ENCODE peak calls at places on chromosomes 6 and 20, in nine cellular contexts. B is cardiac muscle cell; F is stimulated activated CD8-positive, alpha-beta memory T cell treated with anti-CD3 and anti-CD28 coated beads, Interleukin-2, amount 100 ng/mL, for 1 hour; M is epithelial cell of proximal tubule; J is stimulated activated CD4-positive, alpha-beta T cell treated with anti-CD3 and anti-CD28 coated beads, TNF-alpha, amount 100 ng/mL, for 1 hour; L is sciatic nerve; P is fibroblast of the conjunctiva; R is ACHN; K is GM12864. H is an unnamed sample.

GRCh38 chr20:57952136-57952535 is 242.3 kb upstream of the PMEPA1 start:
- DNase-seq in M (no peak), B (no peak), J (no peak), P (no peak), R (no peak), K (no peak), L (no peak), F (no peak), H (no peak)

GRCh38 chr6:29521006-29521680 is 33.4 kb upstream of the MAS1L start:
- DNase-seq in P (no peak), M (no peak), K (no peak), R (no peak), L (no peak), J (no peak), F (no peak), B (no peak), H (no peak)

GRCh38 chr20:15913661-15914060 is 659.6 kb downstream of the KIF16B start:
- DNase-seq in J (no peak), K (no peak), M (no peak), P (no peak), R (no peak), B (no peak), F (no peak), L (no peak), H (no peak)

GRCh38 chr20:55977723-55978481 is 27.4 kb downstream of the CBLN4 start:
- DNase-seq in F (no peak), L (no peak), M (no peak), K (no peak), J (no peak), R (no peak), B (no peak), P (no peak), H (no peak)

GRCh38 chr20:35087355-35087754 is 5.3 kb downstream of the TRPC4AP start:
- DNase-seq in B (no peak), J (no peak), P (no peak), F (no peak), L (no peak), M (no peak), R (no peak), K (no peak), H (no peak)

GRCh38 chr6:31162463-31163165 is 4.2 kb downstream of the TCF19 start:
- DNase-seq in B (no peak), R (no peak), P (no peak), K (no peak), F (no peak), M (no peak), L (no peak), J (no peak), H (no peak)

GRCh38 chr6:127297502-127298070 is 30.9 kb downstream of the RNF146 start:
- DNase-seq in R (no peak), K (no peak), B (peak), L (no peak), P (no peak), J (no peak), M (no peak), F (no peak), H (no peak)

GRCh38 chr6:25883536-25883935 is 9.5 kb upstream of the SLC17A3 start:
- DNase-seq in B (no peak), J (no peak), R (peak), K (no peak), P (no peak), M (no peak), F (no peak), L (no peak), H (no peak)

GRCh38 chr20:11350126-11351005 is 567.3 kb upstream of the BTBD3 start:
- DNase-seq in M (peak), K (no peak), J (no peak), L (no peak), P (peak), B (no peak), R (no peak), F (no peak), H (no peak)

H was measured in T-helper 1 cell.